ENCODE peak calls at places on chromosomes 16 and 17, in five cellular contexts. A is left ventricle myocardium inferior, D is AG09319, H is nephron progenitor cell, O is adrenal gland. J is an unnamed sample.

GRCh38 chr16:1345087-1345486 is 6.6 kb downstream of the TSR3 start:
- DNase-seq in D (no peak), H (no peak), A (no peak), O (no peak), J (no peak)

GRCh38 chr17:29115906-29116651 is 64.1 kb downstream of the MYO18A start:
- DNase-seq in H (peak), O (no peak), A (no peak), D (no peak), J (no peak)

GRCh38 chr17:8300629-8301242 is 5.5 kb upstream of the SLC25A35 start:
- DNase-seq in A (peak), O (peak), H (peak), D (peak), J (peak)

GRCh38 chr17:68507581-68507980 is 4.6 kb upstream of the PRKAR1A start:
- DNase-seq in A (no peak), D (no peak), H (no peak), O (no peak), J (no peak)

GRCh38 chr16:81266680-81267095 is 28.2 kb downstream of the BCO1 start:
- DNase-seq in A (no peak), H (no peak), O (no peak), D (no peak), J (no peak)

GRCh38 chr17:4944554-4945175 is 3.7 kb downstream of the PFN1 start:
- DNase-seq in O (no peak), D (no peak), H (no peak), A (no peak), J (no peak)

GRCh38 chr17:40558300-40558584 is 7.0 kb downstream of the CCR7 start:
- DNase-seq in A (no peak), O (no peak), H (no peak), D (no peak), J (no peak)

GRCh38 chr16:54944002-54944401 is 13.3 kb downstream of the IRX5 start:
- DNase-seq in A (no peak), D (no peak), H (no peak), O (no peak), J (no peak)

GRCh38 chr17:78797691-78798585 is 15.9 kb upstream of the CYTH1 start:
- DNase-seq in A (no peak), H (no peak), D (no peak), O (no peak), J (no peak)

GRCh38 chr17:48625502-48626201 is 506 bp downstream of the HOXB9 start:
- DNase-seq in A (no peak), H (no peak), D (no peak), O (peak), J (no peak)

GRCh38 chr17:73956595-73957465 is 246.6 kb upstream of the RPL38 start:
- DNase-seq in H (peak), A (peak), O (peak), D (no peak), J (peak)

GRCh38 chr17:4852504-4853075 is 19.4 kb downstream of the MINK1 start:
- DNase-seq in D (no peak), H (no peak), A (no peak), O (peak), J (no peak)

GRCh38 chr17:66354981-66355380 is 52.6 kb downstream of the PRKCA start:
- DNase-seq in D (peak), A (no peak), O (no peak), H (no peak), J (no peak)

GRCh38 chr17:81480140-81480917 is 32.3 kb downstream of the ACTG1 start:
- DNase-seq in O (peak), D (no peak), A (no peak), H (no peak), J (no peak)
- TF ChIP-seq CTCF in O (peak), D (peak), A (peak), H (no peak), J (no peak)

GRCh38 chr16:85365120-85365519 is 248.0 kb upstream of the GSE1 start:
- DNase-seq in A (no peak), H (no peak), D (no peak), O (no peak), J (no peak)

GRCh38 chr16:85364323-85365040 is 248.6 kb upstream of the GSE1 start:
- DNase-seq in H (no peak), A (no peak), D (no peak), O (no peak), J (no peak)

GRCh38 chr16:85363881-85364280 is 249.2 kb upstream of the GSE1 start:
- DNase-seq in D (no peak), A (no peak), O (no peak), H (no peak), J (no peak)

GRCh38 chr16:85362443-85362842 is 250.2 kb upstream of the CIBAR2 start:
- DNase-seq in O (no peak), A (no peak), H (no peak), D (no peak), J (no peak)

GRCh38 chr16:85363427-85363826 is 249.7 kb upstream of the GSE1 start:
- DNase-seq in O (no peak), A (no peak), D (no peak), H (no peak), J (no peak)
- TF ChIP-seq CTCF in O (no peak), A (no peak), D (no peak), H (no peak), J (no peak)

DNA sequence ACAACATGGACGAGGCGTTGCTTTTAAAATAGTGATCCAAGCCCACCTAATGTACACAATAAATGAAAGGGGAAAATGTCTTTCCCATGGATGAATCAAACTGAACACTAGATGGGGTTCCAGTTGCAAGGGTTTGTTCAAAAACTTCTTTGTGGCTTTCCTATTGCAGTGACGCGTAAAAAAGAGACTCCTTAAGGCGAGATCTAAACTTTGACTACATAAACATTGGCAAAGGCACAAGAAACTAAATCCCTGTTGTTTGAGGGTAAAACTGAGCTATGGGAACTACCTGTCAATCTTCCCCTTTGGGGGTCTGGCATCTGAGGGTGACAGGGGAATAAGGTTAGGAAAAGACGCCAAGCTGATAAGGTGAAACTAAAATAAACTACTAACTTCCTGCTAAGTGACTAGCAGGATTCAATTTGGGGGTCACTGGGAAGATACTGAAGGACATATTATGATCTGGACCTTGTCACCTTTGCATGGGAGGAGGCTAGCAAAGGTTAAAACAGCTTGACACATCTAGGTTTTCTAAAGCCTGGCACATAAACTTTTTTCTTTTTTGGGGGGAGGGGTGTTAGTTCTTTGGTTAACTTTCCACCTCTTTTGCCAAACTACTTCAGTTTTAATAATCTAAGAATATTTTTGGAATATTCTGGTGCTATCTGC is 4.7 kb downstream of the SALL1 start:
- DNase-seq in O (no peak), D (no peak), H (no peak), A (no peak), J (no peak)
- TF ChIP-seq CTCF in O (no peak), D (peak), H (peak), A (no peak), J (no peak)

GRCh38 chr17:27603446-27603820 is 27.6 kb upstream of the LGALS9 start:
- DNase-seq in D (no peak), O (no peak), A (no peak), H (no peak), J (no peak)

GRCh38 chr17:27600471-27600870 is 30.5 kb upstream of the LGALS9 start:
- DNase-seq in H (no peak), D (no peak), A (no peak), O (no peak), J (no peak)

GRCh38 chr17:27601975-27602302 is 29.0 kb upstream of the LGALS9 start:
- DNase-seq in A (no peak), D (no peak), H (no peak), O (no peak), J (no peak)

GRCh38 chr17:27602721-27603445 is 28.1 kb upstream of the LGALS9 start:
- DNase-seq in D (peak), H (peak), O (peak), A (peak), J (peak)

GRCh38 chr17:27601069-27601974 is 29.7 kb upstream of the LGALS9 start:
- DNase-seq in D (peak), A (peak), H (peak), O (peak), J (peak)
- TF ChIP-seq CTCF in D (peak), A (peak), H (peak), O (peak), J (peak)

GRCh38 chr17:45149669-45150603 is 1.7 kb downstream of the HEXIM1 start:
- DNase-seq in A (peak), O (peak), H (peak), D (no peak), J (no peak)
- TF ChIP-seq CTCF in A (no peak), O (no peak), H (no peak), D (no peak), J (no peak)

DNA sequence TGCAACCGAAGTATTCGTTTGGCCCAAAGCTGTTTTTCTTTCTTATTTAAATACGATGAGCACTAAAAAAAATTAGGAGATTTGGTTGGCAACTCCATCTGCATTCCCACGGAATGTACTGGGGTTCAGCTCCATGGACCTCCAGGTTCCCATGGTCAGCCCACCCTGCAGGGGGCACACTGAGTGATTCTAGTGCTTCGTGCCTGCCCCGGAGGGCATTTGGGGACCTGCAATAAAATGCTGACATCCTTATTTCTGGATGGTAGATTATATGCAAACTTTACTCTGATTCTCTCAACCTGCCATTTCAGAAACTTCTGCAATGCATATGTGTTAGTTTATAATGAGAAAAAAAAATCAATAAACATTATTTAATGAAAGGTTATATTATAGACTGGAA is 339.4 kb downstream of the XYLT1 start:
- DNase-seq in H (no peak), A (no peak), D (no peak), O (no peak), J (no peak)
- TF ChIP-seq CTCF in H (no peak), A (no peak), D (peak), O (no peak), J (no peak)

GRCh38 chr16:89815639-89816348 is 653 bp downstream of the FANCA start:
- DNase-seq in A (no peak), H (no peak), D (no peak), O (no peak), J (no peak)

GRCh38 chr16:89805136-89805905 is 11.1 kb downstream of the FANCA start:
- DNase-seq in D (peak), H (no peak), O (no peak), A (no peak), J (peak)

GRCh38 chr16:89808453-89808939 is 8.0 kb downstream of the FANCA start:
- DNase-seq in A (no peak), O (no peak), D (no peak), H (no peak), J (no peak)

GRCh38 chr16:89811321-89811720 is 5.1 kb downstream of the FANCA start:
- DNase-seq in H (no peak), O (no peak), D (no peak), A (no peak), J (no peak)
- TF ChIP-seq CTCF in H (no peak), O (no peak), D (no peak), A (no peak), J (no peak)

GRCh38 chr16:21101631-21102420 is 48.8 kb downstream of the DNAH3 start:
- DNase-seq in O (peak), D (no peak), H (peak), A (peak), J (peak)
- TF ChIP-seq CTCF in O (peak), D (peak), H (peak), A (peak), J (peak)

GRCh38 chr16:85607331-85607765 is 5.8 kb upstream of the GSE1 start:
- DNase-seq in A (no peak), O (no peak), H (peak), D (no peak), J (no peak)
- TF ChIP-seq CTCF in A (no peak), O (no peak), H (peak), D (no peak), J (no peak)

J was measured in D721Med.